ENCODE peak calls at places on chromosome 1, in nine cellular contexts. K is ovary, F is SK-N-SH, Z is fibroblast of lung, G is PC-9, V is thoracic aorta, D is IMR-90, L is sigmoid colon, U is mammary epithelial cell. M is an unnamed sample.

GRCh38 chr1:189752461-189752860 is 725.2 kb downstream of the BRINP3 start:
- DNase-seq in K (no peak), F (no peak), Z (peak; percentile 34), G (no peak), V (no peak), D (peak; percentile 80), L (no peak), U (no peak), M (no peak)

GRCh38 chr1:147794570-147794969 is 34.2 kb upstream of the GJA5 start:
- DNase-seq in K (no peak), F (no peak), Z (no peak), G (no peak), V (no peak), D (no peak), L (no peak), U (no peak), M (no peak)

GRCh38 chr1:195948123-195948895 is 659.9 kb downstream of the KCNT2 start:
- DNase-seq in K (no peak), F (no peak), Z (no peak), G (no peak), V (no peak), D (no peak), L (no peak), U (no peak), M (no peak)

GRCh38 chr1:100622037-100622436 is 84.1 kb downstream of the GPR88 start:
- DNase-seq in K (no peak), F (no peak), Z (peak; percentile 94), G (peak; percentile 44), V (peak; percentile 6), D (peak; percentile 99), L (no peak), U (peak; percentile 99), M (no peak)

GRCh38 chr1:70436617-70437236 is 25.7 kb downstream of the CTH start:
- DNase-seq in K (no peak), F (no peak), Z (peak; percentile 68), G (no peak), V (no peak), D (peak; percentile 43), L (no peak), U (no peak), M (no peak)

GRCh38 chr1:111990026-111990877 is 784 bp upstream of the KCND3 start:
- DNase-seq in K (peak; percentile 41), F (no peak), Z (no peak), G (no peak), V (no peak), D (no peak), L (no peak), U (peak; percentile 21), M (peak; percentile 29)

GRCh38 chr1:211648980-211649934 is 26.2 kb downstream of the NEK2 start:
- DNase-seq in K (peak; percentile 71), F (peak; percentile 80), Z (peak; percentile 41), G (peak; percentile 44), V (no peak), D (peak; percentile 35), L (no peak), U (no peak), M (peak; percentile 72)

GRCh38 chr1:63636192-63637105 is 43.2 kb downstream of the PGM1 start:
- DNase-seq in K (no peak), F (no peak), Z (no peak), G (no peak), V (no peak), D (no peak), L (no peak), U (no peak), M (no peak)

GRCh38 chr1:48025076-48025475 is 27.9 kb upstream of the TRABD2B start:
- DNase-seq in K (no peak), F (no peak), Z (no peak), G (no peak), V (no peak), D (no peak), L (no peak), U (no peak), M (no peak)

GRCh38 chr1:194024659-194025058 is 838.2 kb upstream of the B3GALT2 start:
- DNase-seq in K (no peak), F (no peak), Z (peak; percentile 86), G (no peak), V (no peak), D (peak; percentile 81), L (no peak), U (peak; percentile 26), M (no peak)

GRCh38 chr1:184469391-184469790 is 82.6 kb downstream of the C1orf21 start:
- DNase-seq in K (no peak), F (peak; percentile 21), Z (no peak), G (no peak), V (no peak), D (no peak), L (no peak), U (no peak), M (no peak)

GRCh38 chr1:12314328-12314903 is 84.6 kb downstream of the VPS13D start:
- DNase-seq in K (no peak), F (peak; percentile 28), Z (peak; percentile 65), G (no peak), V (no peak), D (peak; percentile 54), L (no peak), U (no peak), M (no peak)
- TF ChIP-seq CTCF in K (no peak), F (peak; percentile 75), Z (no peak), G (peak; percentile 72), V (peak; percentile 47), D (peak; percentile 63), L (no peak), U (peak; percentile 21), M (peak; percentile 50)

GRCh38 chr1:80837066-80837465 is 963.7 kb upstream of the ADGRL2 start:
- DNase-seq in K (no peak), F (no peak), Z (no peak), G (no peak), V (no peak), D (no peak), L (no peak), U (no peak), M (no peak)

GRCh38 chr1:80846966-80847365 is 953.8 kb upstream of the ADGRL2 start:
- DNase-seq in K (no peak), F (no peak), Z (no peak), G (no peak), V (no peak), D (peak; percentile 6), L (no peak), U (peak; percentile 3), M (no peak)

GRCh38 chr1:80836505-80836904 is 964.2 kb upstream of the ADGRL2 start:
- DNase-seq in K (no peak), F (no peak), Z (no peak), G (no peak), V (no peak), D (no peak), L (no peak), U (no peak), M (no peak)

GRCh38 chr1:80841261-80841660 is 959.5 kb upstream of the ADGRL2 start:
- DNase-seq in K (no peak), F (no peak), Z (no peak), G (no peak), V (no peak), D (no peak), L (no peak), U (no peak), M (no peak)
- H3K9me3 ChIP-seq in K (no peaks in the 10 kb centered on the region), F (no peaks in the 10 kb centered on the region), Z (no peaks in the 10 kb centered on the region), G (peaks cover 7% of the 10 kb centered on the region), V (no peaks in the 10 kb centered on the region), D (no peaks in the 10 kb centered on the region), L (peaks cover 2% of the 10 kb centered on the region), U (no peaks in the 10 kb centered on the region), M (no peaks in the 10 kb centered on the region)

GRCh38 chr1:66357478-66358197 is 176.3 kb upstream of the SGIP1 start:
- DNase-seq in K (no peak), F (no peak), Z (no peak), G (no peak), V (no peak), D (no peak), L (no peak), U (no peak), M (no peak)

GRCh38 chr1:66356605-66357004 is 177.3 kb upstream of the SGIP1 start:
- DNase-seq in K (no peak), F (no peak), Z (no peak), G (no peak), V (no peak), D (no peak), L (no peak), U (no peak), M (no peak)

GRCh38 chr1:66364578-66365391 is 169.2 kb upstream of the SGIP1 start:
- DNase-seq in K (no peak), F (no peak), Z (no peak), G (no peak), V (no peak), D (peak; percentile 75), L (no peak), U (peak; percentile 64), M (no peak)

GRCh38 chr1:66359815-66360214 is 174.1 kb upstream of the SGIP1 start:
- DNase-seq in K (no peak), F (no peak), Z (no peak), G (no peak), V (no peak), D (no peak), L (no peak), U (no peak), M (no peak)

GRCh38 chr1:66360285-66360724 is 173.6 kb upstream of the SGIP1 start:
- DNase-seq in K (no peak), F (no peak), Z (no peak), G (no peak), V (no peak), D (no peak), L (no peak), U (no peak), M (no peak)
- TF ChIP-seq CTCF in K (no peak), F (peak; percentile 36), Z (no peak), G (no peak), V (no peak), D (no peak), L (no peak), U (peak; percentile 10), M (no peak)

GRCh38 chr1:2859881-2860430 is 58.5 kb upstream of the TTC34 start:
- DNase-seq in K (no peak), F (no peak), Z (no peak), G (no peak), V (no peak), D (no peak), L (no peak), U (no peak), M (no peak)

GRCh38 chr1:2856821-2857290 is 55.4 kb upstream of the TTC34 start:
- DNase-seq in K (no peak), F (no peak), Z (no peak), G (no peak), V (no peak), D (no peak), L (no peak), U (no peak), M (no peak)

GRCh38 chr1:2859219-2859880 is 57.9 kb upstream of the TTC34 start:
- DNase-seq in K (no peak), F (no peak), Z (no peak), G (no peak), V (no peak), D (no peak), L (no peak), U (no peak), M (no peak)

GRCh38 chr1:2857521-2857920 is 56.0 kb upstream of the TTC34 start:
- DNase-seq in K (no peak), F (no peak), Z (no peak), G (no peak), V (no peak), D (no peak), L (no peak), U (no peak), M (no peak)

DNA sequence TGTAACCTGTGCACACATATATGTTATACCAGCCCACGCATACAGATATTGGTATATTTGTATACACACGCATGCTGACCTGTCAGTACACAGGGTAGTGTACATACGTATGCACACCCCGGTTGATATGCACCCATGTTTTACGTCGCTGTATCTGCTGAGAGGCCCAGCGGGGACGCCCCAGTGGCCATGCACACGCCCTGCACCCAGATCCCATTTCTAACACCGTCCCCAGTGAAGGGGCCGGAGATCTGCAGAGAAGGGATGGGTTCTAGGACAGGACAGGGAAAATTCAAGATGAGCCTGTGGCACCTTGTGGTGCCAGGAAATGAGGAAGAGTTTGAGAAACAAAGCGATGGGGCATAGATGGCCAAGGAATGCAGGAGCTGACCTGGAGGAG is 57.2 kb upstream of the TTC34 start:
- DNase-seq in K (no peak), F (no peak), Z (no peak), G (no peak), V (no peak), D (no peak), L (no peak), U (no peak), M (no peak)
- H3K9me3 ChIP-seq in K (no peaks in the 10 kb centered on the region), F (no peaks in the 10 kb centered on the region), Z (no peaks in the 10 kb centered on the region), G (no peaks in the 10 kb centered on the region), V (no peaks in the 10 kb centered on the region), D (peaks cover 72% of the 10 kb centered on the region), L (no peaks in the 10 kb centered on the region), U (peaks cover 60% of the 10 kb centered on the region), M (no peaks in the 10 kb centered on the region)